ENCODE peak calls at places on chromosome 3, in eight cellular contexts. W is astrocyte of the spinal cord, J is PC-3, S is D341Med, E is NCI-H524, F is left colon, Z is lung microvascular endothelial cell, U is hypothalamus. T is an unnamed sample.

GRCh38 chr3:111998661-111999641 is at the start of gene TAGLN3:
- DNase-seq in W (peak; percentile 38), J (peak; percentile 33), S (no peak), E (peak; percentile 99), F (peak; percentile 44), Z (peak; percentile 16), U (peak; percentile 66), T (peak; percentile 30)

GRCh38 chr3:191329654-191330308 is 545 bp downstream of the UTS2B start:
- DNase-seq in W (peak; percentile 68), J (peak; percentile 65), S (peak; percentile 74), E (peak; percentile 26), F (peak; percentile 72), Z (peak; percentile 59), U (peak; percentile 47), T (peak; percentile 80)

GRCh38 chr3:159045279-159045678 is 243.4 kb downstream of the MFSD1 start:
- DNase-seq in W (no peak), J (no peak), S (no peak), E (no peak), F (no peak), Z (no peak), U (no peak), T (no peak)

GRCh38 chr3:81485444-81485865 is 276.0 kb downstream of the GBE1 start:
- DNase-seq in W (peak; percentile 83), J (peak; percentile 73), S (no peak), E (no peak), F (no peak), Z (peak; percentile 77), U (no peak), T (peak; percentile 27)

GRCh38 chr3:15982667-15983145 is 184.9 kb upstream of the ANKRD28 start:
- DNase-seq in W (peak; percentile 92), J (peak; percentile 93), S (peak; percentile 82), E (peak; percentile 94), F (no peak), Z (no peak), U (peak; percentile 63), T (peak; percentile 97)

GRCh38 chr3:67863869-67864268 is 209.5 kb upstream of the SUCLG2 start:
- DNase-seq in W (peak; percentile 3), J (peak; percentile 48), S (peak; percentile 48), E (peak; percentile 9), F (no peak), Z (peak; percentile 50), U (no peak), T (peak; percentile 18)

GRCh38 chr3:130354430-130354829 is 9.0 kb downstream of the COL6A5 start:
- DNase-seq in W (no peak), J (no peak), S (no peak), E (peak; percentile 73), F (no peak), Z (no peak), U (no peak), T (no peak)

GRCh38 chr3:58835075-58835474 is 168.5 kb upstream of the FAM3D start:
- DNase-seq in W (peak; percentile 51), J (peak; percentile 35), S (no peak), E (no peak), F (no peak), Z (no peak), U (no peak), T (no peak)

GRCh38 chr3:164040991-164041390 is 1037.3 kb downstream of the SI start:
- DNase-seq in W (peak; percentile 41), J (no peak), S (no peak), E (no peak), F (no peak), Z (no peak), U (no peak), T (no peak)

T was measured in mesenchymal stem cell.